ENCODE peak calls at places on chromosomes 1 and 21, in nine cellular contexts. X is tibial artery; N is GM10248; O is activated naive CD4-positive, alpha-beta T cell treated with anti-CD3 and anti-CD28 coated beads for 36 hours; J is activated CD4-positive, alpha-beta T cell treated with anti-CD3 and anti-CD28 coated beads, Interleukin-2, amount 10 ng/mL, durations not matched to agents 7 days and 5 days; K is A172; L is RKO; I is KG1; Y is epithelial cell of esophagus. Q is an unnamed sample.
A peak's percentile ranks its signal among the peaks of the same experiment; 100 is the strongest.

GRCh38 chr1:208242829-208243521 is 1.2 kb downstream of the PLXNA2 start:
- DNase-seq in X (no peak), N (no peak), O (peak; percentile 12), J (no peak), K (no peak), L (peak; percentile 11), I (no peak), Y (peak; percentile 66), Q (no peak)

GRCh38 chr1:219189021-219189824 is 15.5 kb downstream of the LYPLAL1 start:
- DNase-seq in X (no peak), N (peak; percentile 28), O (no peak), J (no peak), K (peak; percentile 78), L (no peak), I (no peak), Y (peak; percentile 32), Q (no peak)

GRCh38 chr1:164716992-164717703 is 158.2 kb downstream of the PBX1 start:
- DNase-seq in X (no peak), N (peak; percentile 6), O (no peak), J (no peak), K (peak; percentile 82), L (peak; percentile 50), I (peak; percentile 6), Y (peak; percentile 75), Q (no peak)

GRCh38 chr1:98164508-98164907 is 243.7 kb upstream of the DPYD start:
- DNase-seq in X (no peak), N (no peak), O (no peak), J (no peak), K (no peak), L (no peak), I (no peak), Y (no peak), Q (no peak)

GRCh38 chr21:16532841-16533240 is 803.1 kb downstream of the USP25 start:
- DNase-seq in X (no peak), N (no peak), O (no peak), J (no peak), K (peak; percentile 25), L (no peak), I (no peak), Y (peak; percentile 46), Q (no peak)

GRCh38 chr1:48794815-48795214 is 18.1 kb upstream of the BEND5 start:
- DNase-seq in X (no peak), N (no peak), O (no peak), J (no peak), K (no peak), L (peak; percentile 60), I (no peak), Y (peak; percentile 39), Q (no peak)

GRCh38 chr1:21931171-21932093 is 5.7 kb downstream of the HSPG2 start:
- DNase-seq in X (peak; percentile 93), N (no peak), O (no peak), J (no peak), K (peak; percentile 67), L (no peak), I (no peak), Y (peak; percentile 60), Q (no peak)

GRCh38 chr1:246959944-246960693 is 28.4 kb upstream of the AHCTF1 start:
- DNase-seq in X (no peak), N (peak; percentile 48), O (no peak), J (no peak), K (no peak), L (no peak), I (peak; percentile 17), Y (no peak), Q (peak; percentile 22)

Q was measured in SK-N-MC.